ENCODE peak calls at places on chromosomes 2 and 18, in ten cellular contexts. One of them, this sample, is unnamed.
A peak's percentile ranks its signal among the peaks of the same experiment; 100 is the strongest.

GRCh38 chr2:189104926-189105325 is 74.6 kb downstream of the COL5A2 start:
- DNase-seq in bronchial epithelial cell: peak; percentile 2
- DNase-seq in thoracic aorta: no peak
- DNase-seq in B cell: no peak
- DNase-seq in mammary epithelial cell: peak; percentile 21
- DNase-seq in CD4-positive, alpha-beta T cell: no peak
- DNase-seq in tibial artery: no peak
- DNase-seq in HL-60: no peak
- DNase-seq in fibroblast of the aortic adventitia: peak; percentile 54
- DNase-seq in dorsolateral prefrontal cortex: no peak
- DNase-seq in this sample: no peak

GRCh38 chr2:20048488-20049443 is 2.7 kb downstream of the LAPTM4A start:
- DNase-seq in thoracic aorta: no peak
- DNase-seq in dorsolateral prefrontal cortex: no peak
- DNase-seq in HL-60: no peak
- DNase-seq in B cell: no peak
- DNase-seq in fibroblast of the aortic adventitia: peak; percentile 37
- DNase-seq in mammary epithelial cell: no peak
- DNase-seq in bronchial epithelial cell: no peak
- DNase-seq in CD4-positive, alpha-beta T cell: no peak
- DNase-seq in tibial artery: no peak
- DNase-seq in this sample: no peak

GRCh38 chr2:107361951-107362350 is 464.7 kb upstream of the RGPD4 start:
- DNase-seq in dorsolateral prefrontal cortex: no peak
- DNase-seq in mammary epithelial cell: no peak
- DNase-seq in bronchial epithelial cell: no peak
- DNase-seq in B cell: no peak
- DNase-seq in fibroblast of the aortic adventitia: no peak
- DNase-seq in CD4-positive, alpha-beta T cell: no peak
- DNase-seq in thoracic aorta: no peak
- DNase-seq in tibial artery: no peak
- DNase-seq in HL-60: no peak
- DNase-seq in this sample: no peak

GRCh38 chr2:109275120-109276040 is 146.4 kb downstream of the SH3RF3 start:
- DNase-seq in CD4-positive, alpha-beta T cell: no peak
- DNase-seq in tibial artery: no peak
- DNase-seq in B cell: no peak
- DNase-seq in mammary epithelial cell: no peak
- DNase-seq in HL-60: peak; percentile 87
- DNase-seq in thoracic aorta: no peak
- DNase-seq in fibroblast of the aortic adventitia: no peak
- DNase-seq in dorsolateral prefrontal cortex: no peak
- DNase-seq in bronchial epithelial cell: no peak
- DNase-seq in this sample: no peak

GRCh38 chr2:239380831-239381708 is 19.8 kb downstream of the HDAC4 start:
- DNase-seq in mammary epithelial cell: no peak
- DNase-seq in bronchial epithelial cell: no peak
- DNase-seq in fibroblast of the aortic adventitia: no peak
- DNase-seq in thoracic aorta: no peak
- DNase-seq in B cell: peak; percentile 87
- DNase-seq in tibial artery: no peak
- DNase-seq in HL-60: no peak
- DNase-seq in CD4-positive, alpha-beta T cell: peak; percentile 57
- DNase-seq in dorsolateral prefrontal cortex: no peak
- DNase-seq in this sample: peak; percentile 60

GRCh38 chr2:11692966-11693521 is 23.0 kb upstream of the NTSR2 start:
- DNase-seq in thoracic aorta: no peak
- DNase-seq in dorsolateral prefrontal cortex: peak; percentile 71
- DNase-seq in fibroblast of the aortic adventitia: peak; percentile 73
- DNase-seq in B cell: peak; percentile 83
- DNase-seq in tibial artery: peak; percentile 71
- DNase-seq in bronchial epithelial cell: peak; percentile 60
- DNase-seq in HL-60: peak; percentile 54
- DNase-seq in mammary epithelial cell: peak; percentile 57
- DNase-seq in CD4-positive, alpha-beta T cell: peak; percentile 45
- DNase-seq in this sample: peak; percentile 76

GRCh38 chr18:45073556-45073955 is 392.9 kb downstream of the SETBP1 start:
- DNase-seq in CD4-positive, alpha-beta T cell: no peak
- DNase-seq in thoracic aorta: no peak
- DNase-seq in tibial artery: no peak
- DNase-seq in dorsolateral prefrontal cortex: no peak
- DNase-seq in bronchial epithelial cell: no peak
- DNase-seq in fibroblast of the aortic adventitia: no peak
- DNase-seq in B cell: no peak
- DNase-seq in HL-60: no peak
- DNase-seq in mammary epithelial cell: no peak
- DNase-seq in this sample: no peak

GRCh38 chr2:43127208-43127940 is 99.0 kb downstream of the ZFP36L2 start:
- DNase-seq in dorsolateral prefrontal cortex: no peak
- DNase-seq in fibroblast of the aortic adventitia: peak; percentile 40
- DNase-seq in mammary epithelial cell: no peak
- DNase-seq in bronchial epithelial cell: no peak
- DNase-seq in B cell: peak; percentile 79
- DNase-seq in HL-60: peak; percentile 96
- DNase-seq in tibial artery: no peak
- DNase-seq in thoracic aorta: no peak
- DNase-seq in CD4-positive, alpha-beta T cell: peak; percentile 91
- DNase-seq in this sample: peak; percentile 81

GRCh38 chr2:116911520-116911919 is 903.0 kb upstream of the DDX18 start:
- DNase-seq in mammary epithelial cell: no peak
- DNase-seq in thoracic aorta: no peak
- DNase-seq in bronchial epithelial cell: no peak
- DNase-seq in tibial artery: no peak
- DNase-seq in CD4-positive, alpha-beta T cell: no peak
- DNase-seq in fibroblast of the aortic adventitia: no peak
- DNase-seq in dorsolateral prefrontal cortex: no peak
- DNase-seq in HL-60: no peak
- DNase-seq in B cell: no peak
- DNase-seq in this sample: no peak

GRCh38 chr2:23836505-23836904 is 90.4 kb downstream of the ATAD2B start:
- DNase-seq in fibroblast of the aortic adventitia: no peak
- DNase-seq in thoracic aorta: no peak
- DNase-seq in dorsolateral prefrontal cortex: no peak
- DNase-seq in B cell: no peak
- DNase-seq in bronchial epithelial cell: no peak
- DNase-seq in CD4-positive, alpha-beta T cell: no peak
- DNase-seq in HL-60: no peak
- DNase-seq in tibial artery: no peak
- DNase-seq in mammary epithelial cell: no peak
- DNase-seq in this sample: no peak

GRCh38 chr2:191933307-191934105 is 86.6 kb upstream of the CAVIN2 start:
- DNase-seq in mammary epithelial cell: peak; percentile 78
- DNase-seq in fibroblast of the aortic adventitia: no peak
- DNase-seq in dorsolateral prefrontal cortex: no peak
- DNase-seq in CD4-positive, alpha-beta T cell: no peak
- DNase-seq in tibial artery: no peak
- DNase-seq in bronchial epithelial cell: peak; percentile 63
- DNase-seq in thoracic aorta: no peak
- DNase-seq in HL-60: no peak
- DNase-seq in B cell: no peak
- DNase-seq in this sample: no peak

GRCh38 chr2:218476676-218477075 is 57.8 kb downstream of the VIL1 start:
- DNase-seq in HL-60: no peak
- DNase-seq in thoracic aorta: no peak
- DNase-seq in bronchial epithelial cell: no peak
- DNase-seq in dorsolateral prefrontal cortex: no peak
- DNase-seq in mammary epithelial cell: no peak
- DNase-seq in fibroblast of the aortic adventitia: no peak
- DNase-seq in tibial artery: no peak
- DNase-seq in B cell: no peak
- DNase-seq in CD4-positive, alpha-beta T cell: no peak
- DNase-seq in this sample: no peak

GRCh38 chr18:12088731-12089375 is 4.8 kb upstream of the ANKRD62 start:
- DNase-seq in thoracic aorta: no peak
- DNase-seq in mammary epithelial cell: no peak
- DNase-seq in CD4-positive, alpha-beta T cell: no peak
- DNase-seq in HL-60: no peak
- DNase-seq in B cell: no peak
- DNase-seq in dorsolateral prefrontal cortex: no peak
- DNase-seq in fibroblast of the aortic adventitia: no peak
- DNase-seq in tibial artery: no peak
- DNase-seq in bronchial epithelial cell: no peak
- DNase-seq in this sample: no peak

GRCh38 chr2:128442891-128443302 is 124.2 kb upstream of the HS6ST1 start:
- DNase-seq in CD4-positive, alpha-beta T cell: no peak
- DNase-seq in dorsolateral prefrontal cortex: no peak
- DNase-seq in B cell: no peak
- DNase-seq in mammary epithelial cell: no peak
- DNase-seq in tibial artery: peak; percentile 67
- DNase-seq in thoracic aorta: no peak
- DNase-seq in bronchial epithelial cell: no peak
- DNase-seq in HL-60: peak; percentile 74
- DNase-seq in fibroblast of the aortic adventitia: no peak
- DNase-seq in this sample: no peak

GRCh38 chr2:36354816-36355156 is 792 bp upstream of the CRIM1 start:
- DNase-seq in bronchial epithelial cell: no peak
- DNase-seq in mammary epithelial cell: no peak
- DNase-seq in dorsolateral prefrontal cortex: no peak
- DNase-seq in tibial artery: no peak
- DNase-seq in fibroblast of the aortic adventitia: peak; percentile 40
- DNase-seq in CD4-positive, alpha-beta T cell: no peak
- DNase-seq in B cell: no peak
- DNase-seq in HL-60: no peak
- DNase-seq in thoracic aorta: no peak
- DNase-seq in this sample: no peak

GRCh38 chr2:6080837-6081541 is 388.8 kb downstream of the SOX11 start:
- DNase-seq in bronchial epithelial cell: no peak
- DNase-seq in B cell: no peak
- DNase-seq in tibial artery: no peak
- DNase-seq in thoracic aorta: no peak
- DNase-seq in dorsolateral prefrontal cortex: no peak
- DNase-seq in fibroblast of the aortic adventitia: no peak
- DNase-seq in CD4-positive, alpha-beta T cell: no peak
- DNase-seq in HL-60: no peak
- DNase-seq in mammary epithelial cell: no peak
- DNase-seq in this sample: no peak

GRCh38 chr18:1147616-1148184 is 243.0 kb downstream of the ADCYAP1 start:
- DNase-seq in CD4-positive, alpha-beta T cell: no peak
- DNase-seq in thoracic aorta: no peak
- DNase-seq in mammary epithelial cell: no peak
- DNase-seq in dorsolateral prefrontal cortex: no peak
- DNase-seq in HL-60: no peak
- DNase-seq in bronchial epithelial cell: no peak
- DNase-seq in B cell: no peak
- DNase-seq in fibroblast of the aortic adventitia: no peak
- DNase-seq in tibial artery: no peak
- DNase-seq in this sample: no peak

GRCh38 chr2:122480381-122481243 is 725.2 kb downstream of the TSN start:
- DNase-seq in thoracic aorta: no peak
- DNase-seq in dorsolateral prefrontal cortex: peak; percentile 77
- DNase-seq in CD4-positive, alpha-beta T cell: no peak
- DNase-seq in HL-60: no peak
- DNase-seq in mammary epithelial cell: no peak
- DNase-seq in fibroblast of the aortic adventitia: no peak
- DNase-seq in tibial artery: no peak
- DNase-seq in B cell: no peak
- DNase-seq in bronchial epithelial cell: no peak
- DNase-seq in this sample: no peak

GRCh38 chr18:47283476-47283875 is 32.0 kb upstream of the SKOR2 start:
- DNase-seq in B cell: no peak
- DNase-seq in CD4-positive, alpha-beta T cell: no peak
- DNase-seq in thoracic aorta: no peak
- DNase-seq in mammary epithelial cell: no peak
- DNase-seq in dorsolateral prefrontal cortex: no peak
- DNase-seq in HL-60: peak; percentile 28
- DNase-seq in bronchial epithelial cell: peak; percentile 22
- DNase-seq in tibial artery: no peak
- DNase-seq in fibroblast of the aortic adventitia: peak; percentile 35
- DNase-seq in this sample: no peak

GRCh38 chr2:46490521-46491141 is 11.3 kb downstream of the TMEM247 start:
- DNase-seq in HL-60: no peak
- DNase-seq in tibial artery: peak; percentile 87
- DNase-seq in mammary epithelial cell: no peak
- DNase-seq in CD4-positive, alpha-beta T cell: no peak
- DNase-seq in dorsolateral prefrontal cortex: peak; percentile 9
- DNase-seq in bronchial epithelial cell: no peak
- DNase-seq in fibroblast of the aortic adventitia: peak; percentile 58
- DNase-seq in B cell: peak; percentile 59
- DNase-seq in thoracic aorta: no peak
- DNase-seq in this sample: peak; percentile 65
- TF ChIP-seq CTCF in HL-60: no peak
- TF ChIP-seq CTCF in tibial artery: no peak
- TF ChIP-seq CTCF in mammary epithelial cell: no peak
- TF ChIP-seq CTCF in CD4-positive, alpha-beta T cell: no peak
- TF ChIP-seq CTCF in dorsolateral prefrontal cortex: no peak
- TF ChIP-seq CTCF in bronchial epithelial cell: no peak
- TF ChIP-seq CTCF in fibroblast of the aortic adventitia: no peak
- TF ChIP-seq CTCF in B cell: peak; percentile 11
- TF ChIP-seq CTCF in thoracic aorta: no peak
- TF ChIP-seq CTCF in this sample: peak; percentile 42

GRCh38 chr2:176269319-176270099 is at the start of gene MTX2:
- DNase-seq in dorsolateral prefrontal cortex: peak; percentile 78
- DNase-seq in CD4-positive, alpha-beta T cell: peak; percentile 57
- DNase-seq in HL-60: peak; percentile 77
- DNase-seq in tibial artery: peak; percentile 80
- DNase-seq in mammary epithelial cell: peak; percentile 74
- DNase-seq in bronchial epithelial cell: peak; percentile 46
- DNase-seq in B cell: peak; percentile 82
- DNase-seq in fibroblast of the aortic adventitia: peak; percentile 55
- DNase-seq in thoracic aorta: peak; percentile 7
- DNase-seq in this sample: peak; percentile 85
- TF ChIP-seq CTCF in dorsolateral prefrontal cortex: peak; percentile 39
- TF ChIP-seq CTCF in CD4-positive, alpha-beta T cell: no peak
- TF ChIP-seq CTCF in HL-60: no peak
- TF ChIP-seq CTCF in tibial artery: peak; percentile 22
- TF ChIP-seq CTCF in mammary epithelial cell: no peak
- TF ChIP-seq CTCF in bronchial epithelial cell: no peak
- TF ChIP-seq CTCF in B cell: peak; percentile 14
- TF ChIP-seq CTCF in fibroblast of the aortic adventitia: peak; percentile 4
- TF ChIP-seq CTCF in thoracic aorta: no peak
- TF ChIP-seq CTCF in this sample: peak; percentile 21

GRCh38 chr18:36411745-36412168 is 114.2 kb downstream of the FHOD3 start:
- DNase-seq in mammary epithelial cell: no peak
- DNase-seq in B cell: no peak
- DNase-seq in fibroblast of the aortic adventitia: peak; percentile 16
- DNase-seq in CD4-positive, alpha-beta T cell: no peak
- DNase-seq in thoracic aorta: no peak
- DNase-seq in dorsolateral prefrontal cortex: no peak
- DNase-seq in bronchial epithelial cell: peak; percentile 47
- DNase-seq in tibial artery: no peak
- DNase-seq in HL-60: no peak
- DNase-seq in this sample: no peak
- TF ChIP-seq CTCF in mammary epithelial cell: peak; percentile 48
- TF ChIP-seq CTCF in B cell: no peak
- TF ChIP-seq CTCF in fibroblast of the aortic adventitia: peak; percentile 47
- TF ChIP-seq CTCF in CD4-positive, alpha-beta T cell: no peak
- TF ChIP-seq CTCF in thoracic aorta: peak; percentile 8
- TF ChIP-seq CTCF in dorsolateral prefrontal cortex: no peak
- TF ChIP-seq CTCF in bronchial epithelial cell: peak; percentile 62
- TF ChIP-seq CTCF in tibial artery: no peak
- TF ChIP-seq CTCF in HL-60: no peak
- TF ChIP-seq CTCF in this sample: peak; percentile 41

DNA sequence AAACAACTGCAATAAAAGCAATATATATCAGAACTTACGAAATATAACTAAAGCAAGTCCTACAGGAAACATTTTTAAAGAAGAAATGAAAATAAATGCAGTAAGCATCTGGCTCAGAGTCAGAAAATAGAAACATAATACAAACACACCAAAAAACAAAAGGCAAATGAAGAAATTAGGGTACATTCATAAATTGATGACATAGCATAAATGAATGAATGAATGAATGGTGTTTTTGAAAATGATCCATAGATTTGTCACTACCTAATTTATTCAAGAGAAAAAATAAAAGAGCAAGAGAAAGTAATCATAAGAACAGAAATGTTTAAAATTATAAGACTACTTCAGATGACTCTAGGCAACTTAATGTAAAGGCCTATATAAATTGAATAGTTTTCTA is 226.1 kb upstream of the CDH20 start:
- DNase-seq in bronchial epithelial cell: no peak
- DNase-seq in HL-60: no peak
- DNase-seq in mammary epithelial cell: no peak
- DNase-seq in fibroblast of the aortic adventitia: no peak
- DNase-seq in B cell: no peak
- DNase-seq in tibial artery: no peak
- DNase-seq in dorsolateral prefrontal cortex: no peak
- DNase-seq in thoracic aorta: no peak
- DNase-seq in CD4-positive, alpha-beta T cell: no peak
- DNase-seq in this sample: no peak
- TF ChIP-seq CTCF in bronchial epithelial cell: no peak
- TF ChIP-seq CTCF in HL-60: no peak
- TF ChIP-seq CTCF in mammary epithelial cell: no peak
- TF ChIP-seq CTCF in fibroblast of the aortic adventitia: no peak
- TF ChIP-seq CTCF in B cell: no peak
- TF ChIP-seq CTCF in tibial artery: no peak
- TF ChIP-seq CTCF in dorsolateral prefrontal cortex: no peak
- TF ChIP-seq CTCF in thoracic aorta: no peak
- TF ChIP-seq CTCF in CD4-positive, alpha-beta T cell: no peak
- TF ChIP-seq CTCF in this sample: no peak

This sample was measured in GM13977.